ENCODE peak calls at places on chromosome 12, in six cellular contexts. One of them, this sample, is unnamed.
A peak's percentile ranks its signal among the peaks of the same experiment; 100 is the strongest.

GRCh38 chr12:130456375-130457199 is 118.9 kb downstream of the PIWIL1 start:
- DNase-seq in kidney: no peak
- DNase-seq in retina: no peak
- DNase-seq in stimulated activated CD4-positive, alpha-beta T cell treated with anti-CD3 and anti-CD28 coated beads, Interleukin-12 subunit alpha, Interleukin-12 subunit beta, amount 100 ng/mL, for 24 hours: no peak
- DNase-seq in pancreas: peak; percentile 55
- DNase-seq in ELR: no peak
- DNase-seq in this sample: no peak

GRCh38 chr12:121990692-121991603 is 30.7 kb upstream of the BCL7A start:
- DNase-seq in kidney: no peak
- DNase-seq in retina: peak; percentile 39
- DNase-seq in stimulated activated CD4-positive, alpha-beta T cell treated with anti-CD3 and anti-CD28 coated beads, Interleukin-12 subunit alpha, Interleukin-12 subunit beta, amount 100 ng/mL, for 24 hours: peak; percentile 24
- DNase-seq in pancreas: no peak
- DNase-seq in ELR: peak; percentile 26
- DNase-seq in this sample: peak; percentile 94

GRCh38 chr12:46377678-46378077 is 5.1 kb upstream of the SLC38A2 start:
- DNase-seq in kidney: no peak
- DNase-seq in retina: no peak
- DNase-seq in stimulated activated CD4-positive, alpha-beta T cell treated with anti-CD3 and anti-CD28 coated beads, Interleukin-12 subunit alpha, Interleukin-12 subunit beta, amount 100 ng/mL, for 24 hours: no peak
- DNase-seq in pancreas: no peak
- DNase-seq in ELR: peak; percentile 69
- DNase-seq in this sample: no peak

GRCh38 chr12:11712491-11712890 is 63.0 kb downstream of the ETV6 start:
- DNase-seq in kidney: no peak
- DNase-seq in retina: no peak
- DNase-seq in stimulated activated CD4-positive, alpha-beta T cell treated with anti-CD3 and anti-CD28 coated beads, Interleukin-12 subunit alpha, Interleukin-12 subunit beta, amount 100 ng/mL, for 24 hours: no peak
- DNase-seq in pancreas: no peak
- DNase-seq in ELR: no peak
- DNase-seq in this sample: no peak

GRCh38 chr12:46664771-46665287 is 161.0 kb downstream of the SLC38A4 start:
- DNase-seq in kidney: no peak
- DNase-seq in retina: peak; percentile 41
- DNase-seq in stimulated activated CD4-positive, alpha-beta T cell treated with anti-CD3 and anti-CD28 coated beads, Interleukin-12 subunit alpha, Interleukin-12 subunit beta, amount 100 ng/mL, for 24 hours: no peak
- DNase-seq in pancreas: no peak
- DNase-seq in ELR: peak; percentile 95
- DNase-seq in this sample: peak; percentile 96

GRCh38 chr12:42873401-42873800 is 283.9 kb upstream of the PRICKLE1 start:
- DNase-seq in kidney: no peak
- DNase-seq in retina: no peak
- DNase-seq in stimulated activated CD4-positive, alpha-beta T cell treated with anti-CD3 and anti-CD28 coated beads, Interleukin-12 subunit alpha, Interleukin-12 subunit beta, amount 100 ng/mL, for 24 hours: no peak
- DNase-seq in pancreas: no peak
- DNase-seq in ELR: peak; percentile 12
- DNase-seq in this sample: peak; percentile 77

GRCh38 chr12:53645191-53645590 is 19.0 kb upstream of the ATF7 start:
- DNase-seq in kidney: no peak
- DNase-seq in retina: no peak
- DNase-seq in stimulated activated CD4-positive, alpha-beta T cell treated with anti-CD3 and anti-CD28 coated beads, Interleukin-12 subunit alpha, Interleukin-12 subunit beta, amount 100 ng/mL, for 24 hours: no peak
- DNase-seq in pancreas: no peak
- DNase-seq in ELR: no peak
- DNase-seq in this sample: no peak

GRCh38 chr12:21656931-21657335 is 709 bp downstream of the LDHB start:
- DNase-seq in kidney: no peak
- DNase-seq in retina: peak; percentile 84
- DNase-seq in stimulated activated CD4-positive, alpha-beta T cell treated with anti-CD3 and anti-CD28 coated beads, Interleukin-12 subunit alpha, Interleukin-12 subunit beta, amount 100 ng/mL, for 24 hours: peak; percentile 36
- DNase-seq in pancreas: peak; percentile 25
- DNase-seq in ELR: peak; percentile 61
- DNase-seq in this sample: peak; percentile 11

GRCh38 chr12:3236345-3237153 is 159.4 kb downstream of the TSPAN9 start:
- DNase-seq in kidney: no peak
- DNase-seq in retina: no peak
- DNase-seq in stimulated activated CD4-positive, alpha-beta T cell treated with anti-CD3 and anti-CD28 coated beads, Interleukin-12 subunit alpha, Interleukin-12 subunit beta, amount 100 ng/mL, for 24 hours: no peak
- DNase-seq in pancreas: no peak
- DNase-seq in ELR: peak; percentile 75
- DNase-seq in this sample: peak; percentile 53

GRCh38 chr12:37547611-37548010 is 769.0 kb upstream of the ALG10B start:
- DNase-seq in kidney: no peak
- DNase-seq in retina: no peak
- DNase-seq in stimulated activated CD4-positive, alpha-beta T cell treated with anti-CD3 and anti-CD28 coated beads, Interleukin-12 subunit alpha, Interleukin-12 subunit beta, amount 100 ng/mL, for 24 hours: no peak
- DNase-seq in pancreas: no peak
- DNase-seq in ELR: no peak
- DNase-seq in this sample: no peak

GRCh38 chr12:37543131-37543965 is 773.2 kb upstream of the ALG10B start:
- DNase-seq in kidney: no peak
- DNase-seq in retina: no peak
- DNase-seq in stimulated activated CD4-positive, alpha-beta T cell treated with anti-CD3 and anti-CD28 coated beads, Interleukin-12 subunit alpha, Interleukin-12 subunit beta, amount 100 ng/mL, for 24 hours: no peak
- DNase-seq in pancreas: no peak
- DNase-seq in ELR: no peak
- DNase-seq in this sample: no peak

GRCh38 chr12:117970334-117970733 is 1.5 kb upstream of the KSR2 start:
- DNase-seq in kidney: no peak
- DNase-seq in retina: no peak
- DNase-seq in stimulated activated CD4-positive, alpha-beta T cell treated with anti-CD3 and anti-CD28 coated beads, Interleukin-12 subunit alpha, Interleukin-12 subunit beta, amount 100 ng/mL, for 24 hours: no peak
- DNase-seq in pancreas: no peak
- DNase-seq in ELR: no peak
- DNase-seq in this sample: no peak

GRCh38 chr12:49091056-49091835 is 3.4 kb downstream of the DHH start:
- DNase-seq in kidney: no peak
- DNase-seq in retina: peak; percentile 50
- DNase-seq in stimulated activated CD4-positive, alpha-beta T cell treated with anti-CD3 and anti-CD28 coated beads, Interleukin-12 subunit alpha, Interleukin-12 subunit beta, amount 100 ng/mL, for 24 hours: no peak
- DNase-seq in pancreas: no peak
- DNase-seq in ELR: no peak
- DNase-seq in this sample: no peak

GRCh38 chr12:45216297-45216982 is 545 bp downstream of the ANO6 start:
- DNase-seq in kidney: peak; percentile 83
- DNase-seq in retina: peak; percentile 90
- DNase-seq in stimulated activated CD4-positive, alpha-beta T cell treated with anti-CD3 and anti-CD28 coated beads, Interleukin-12 subunit alpha, Interleukin-12 subunit beta, amount 100 ng/mL, for 24 hours: peak; percentile 27
- DNase-seq in pancreas: peak; percentile 50
- DNase-seq in ELR: peak; percentile 72
- DNase-seq in this sample: peak; percentile 57

GRCh38 chr12:121573949-121574520 is 6.8 kb downstream of the KDM2B start:
- DNase-seq in kidney: no peak
- DNase-seq in retina: no peak
- DNase-seq in stimulated activated CD4-positive, alpha-beta T cell treated with anti-CD3 and anti-CD28 coated beads, Interleukin-12 subunit alpha, Interleukin-12 subunit beta, amount 100 ng/mL, for 24 hours: no peak
- DNase-seq in pancreas: no peak
- DNase-seq in ELR: no peak
- DNase-seq in this sample: no peak

GRCh38 chr12:115916910-115917668 is 360.4 kb downstream of the MED13L start:
- DNase-seq in kidney: peak; percentile 85
- DNase-seq in retina: peak; percentile 79
- DNase-seq in stimulated activated CD4-positive, alpha-beta T cell treated with anti-CD3 and anti-CD28 coated beads, Interleukin-12 subunit alpha, Interleukin-12 subunit beta, amount 100 ng/mL, for 24 hours: peak; percentile 71
- DNase-seq in pancreas: peak; percentile 83
- DNase-seq in ELR: peak; percentile 39
- DNase-seq in this sample: peak; percentile 83

GRCh38 chr12:117622741-117623140 is 261.3 kb upstream of the NOS1 start:
- DNase-seq in kidney: no peak
- DNase-seq in retina: no peak
- DNase-seq in stimulated activated CD4-positive, alpha-beta T cell treated with anti-CD3 and anti-CD28 coated beads, Interleukin-12 subunit alpha, Interleukin-12 subunit beta, amount 100 ng/mL, for 24 hours: no peak
- DNase-seq in pancreas: no peak
- DNase-seq in ELR: no peak
- DNase-seq in this sample: peak; percentile 88

GRCh38 chr12:12486661-12487240 is 75.9 kb downstream of the DUSP16 start:
- DNase-seq in kidney: no peak
- DNase-seq in retina: no peak
- DNase-seq in stimulated activated CD4-positive, alpha-beta T cell treated with anti-CD3 and anti-CD28 coated beads, Interleukin-12 subunit alpha, Interleukin-12 subunit beta, amount 100 ng/mL, for 24 hours: no peak
- DNase-seq in pancreas: peak; percentile 49
- DNase-seq in ELR: no peak
- DNase-seq in this sample: peak; percentile 52

This sample was measured in PC-3.